ENCODE peak calls at places on chromosomes 6 and 20, in five cellular contexts. One of them, this sample, is unnamed.
A peak's percentile ranks its signal among the peaks of the same experiment; 100 is the strongest.

GRCh38 chr20:18276821-18277220 is 11.5 kb upstream of the ZNF133 start:
- DNase-seq in NCI-H187 treated with DMSO at 0.1 percent for 48 hours: peak; percentile 11
- DNase-seq in activated T-cell treated with anti-CD3 and anti-CD28 coated beads, Interleukin-2, amount 50 U/mL, for 72 hours: peak; percentile 76
- DNase-seq in AG09319: peak; percentile 14
- DNase-seq in HCT116: peak; percentile 67
- DNase-seq in this sample: peak; percentile 71

GRCh38 chr6:16286151-16286522 is 47.8 kb downstream of the GMPR start:
- DNase-seq in NCI-H187 treated with DMSO at 0.1 percent for 48 hours: no peak
- DNase-seq in activated T-cell treated with anti-CD3 and anti-CD28 coated beads, Interleukin-2, amount 50 U/mL, for 72 hours: peak; percentile 53
- DNase-seq in AG09319: no peak
- DNase-seq in HCT116: peak; percentile 6
- DNase-seq in this sample: peak; percentile 26

GRCh38 chr6:154232013-154232920 is 124.3 kb downstream of the IPCEF1 start:
- DNase-seq in HCT116: no peak
- DNase-seq in AG09319: no peak
- DNase-seq in activated T-cell treated with anti-CD3 and anti-CD28 coated beads, Interleukin-2, amount 50 U/mL, for 72 hours: no peak
- DNase-seq in NCI-H187 treated with DMSO at 0.1 percent for 48 hours: no peak
- DNase-seq in this sample: no peak

GRCh38 chr6:97865612-97866011 is 582.6 kb upstream of the MMS22L start:
- DNase-seq in HCT116: no peak
- DNase-seq in AG09319: no peak
- DNase-seq in activated T-cell treated with anti-CD3 and anti-CD28 coated beads, Interleukin-2, amount 50 U/mL, for 72 hours: no peak
- DNase-seq in NCI-H187 treated with DMSO at 0.1 percent for 48 hours: no peak
- DNase-seq in this sample: no peak

GRCh38 chr6:135162678-135163439 is 18.2 kb upstream of the MYB start:
- DNase-seq in HCT116: peak; percentile 68
- DNase-seq in AG09319: no peak
- DNase-seq in NCI-H187 treated with DMSO at 0.1 percent for 48 hours: no peak
- DNase-seq in activated T-cell treated with anti-CD3 and anti-CD28 coated beads, Interleukin-2, amount 50 U/mL, for 72 hours: peak; percentile 69
- DNase-seq in this sample: no peak

GRCh38 chr6:12973302-12973865 is 256.8 kb downstream of the PHACTR1 start:
- DNase-seq in activated T-cell treated with anti-CD3 and anti-CD28 coated beads, Interleukin-2, amount 50 U/mL, for 72 hours: no peak
- DNase-seq in NCI-H187 treated with DMSO at 0.1 percent for 48 hours: no peak
- DNase-seq in HCT116: no peak
- DNase-seq in AG09319: no peak
- DNase-seq in this sample: no peak

GRCh38 chr20:44832724-44833123 is 22.4 kb upstream of the RIMS4 start:
- DNase-seq in AG09319: no peak
- DNase-seq in HCT116: peak; percentile 23
- DNase-seq in NCI-H187 treated with DMSO at 0.1 percent for 48 hours: no peak
- DNase-seq in activated T-cell treated with anti-CD3 and anti-CD28 coated beads, Interleukin-2, amount 50 U/mL, for 72 hours: no peak
- DNase-seq in this sample: no peak

GRCh38 chr6:17703256-17703694 is 3.5 kb downstream of the NUP153 start:
- DNase-seq in HCT116: no peak
- DNase-seq in NCI-H187 treated with DMSO at 0.1 percent for 48 hours: no peak
- DNase-seq in AG09319: no peak
- DNase-seq in activated T-cell treated with anti-CD3 and anti-CD28 coated beads, Interleukin-2, amount 50 U/mL, for 72 hours: no peak
- DNase-seq in this sample: no peak

GRCh38 chr6:148985499-148985898 is 238.7 kb downstream of the UST start:
- DNase-seq in activated T-cell treated with anti-CD3 and anti-CD28 coated beads, Interleukin-2, amount 50 U/mL, for 72 hours: no peak
- DNase-seq in AG09319: no peak
- DNase-seq in NCI-H187 treated with DMSO at 0.1 percent for 48 hours: no peak
- DNase-seq in HCT116: no peak
- DNase-seq in this sample: no peak

GRCh38 chr6:82878812-82879211 is 186.8 kb downstream of the UBE3D start:
- DNase-seq in AG09319: no peak
- DNase-seq in NCI-H187 treated with DMSO at 0.1 percent for 48 hours: no peak
- DNase-seq in activated T-cell treated with anti-CD3 and anti-CD28 coated beads, Interleukin-2, amount 50 U/mL, for 72 hours: no peak
- DNase-seq in HCT116: no peak
- DNase-seq in this sample: no peak

GRCh38 chr6:167401525-167402194 is 76.8 kb downstream of the TTLL2 start:
- DNase-seq in AG09319: no peak
- DNase-seq in activated T-cell treated with anti-CD3 and anti-CD28 coated beads, Interleukin-2, amount 50 U/mL, for 72 hours: no peak
- DNase-seq in NCI-H187 treated with DMSO at 0.1 percent for 48 hours: peak; percentile 43
- DNase-seq in HCT116: no peak
- DNase-seq in this sample: no peak

GRCh38 chr20:32125511-32125910 is 16.0 kb downstream of the TM9SF4 start:
- DNase-seq in NCI-H187 treated with DMSO at 0.1 percent for 48 hours: no peak
- DNase-seq in AG09319: no peak
- DNase-seq in activated T-cell treated with anti-CD3 and anti-CD28 coated beads, Interleukin-2, amount 50 U/mL, for 72 hours: no peak
- DNase-seq in HCT116: no peak
- DNase-seq in this sample: no peak

GRCh38 chr6:74742793-74743508 is 462.9 kb downstream of the COL12A1 start:
- DNase-seq in AG09319: no peak
- DNase-seq in activated T-cell treated with anti-CD3 and anti-CD28 coated beads, Interleukin-2, amount 50 U/mL, for 72 hours: no peak
- DNase-seq in NCI-H187 treated with DMSO at 0.1 percent for 48 hours: no peak
- DNase-seq in HCT116: no peak
- DNase-seq in this sample: no peak

GRCh38 chr6:110492584-110492983 is 16.2 kb upstream of the SLC22A16 start:
- DNase-seq in AG09319: no peak
- DNase-seq in NCI-H187 treated with DMSO at 0.1 percent for 48 hours: no peak
- DNase-seq in HCT116: no peak
- DNase-seq in activated T-cell treated with anti-CD3 and anti-CD28 coated beads, Interleukin-2, amount 50 U/mL, for 72 hours: no peak
- DNase-seq in this sample: no peak

This sample was measured in hippocampal formation.